ENCODE peak calls at places on chromosomes 5 and 9, in four cellular contexts. G, D, F and N are unnamed samples.

GRCh38 chr5:61177716-61178115 is 15.4 kb upstream of the SMIM15 start:
- DNase-seq in G (no peak), D (no peak), F (no peak), N (no peak)

GRCh38 chr5:39049298-39049697 is 24.9 kb downstream of the RICTOR start:
- DNase-seq in G (no peak), D (no peak), F (no peak), N (no peak)

GRCh38 chr5:80852331-80853245 is 107.6 kb upstream of the RASGRF2 start:
- DNase-seq in G (no peak), D (no peak), F (no peak), N (no peak)

GRCh38 chr5:93571111-93571977 is 9.7 kb downstream of the NR2F1-AS1 start:
- DNase-seq in G (no peak), D (no peak), F (no peak), N (no peak)

GRCh38 chr5:61796773-61797172 is 464.7 kb downstream of the ZSWIM6 start:
- DNase-seq in G (no peak), D (no peak), F (no peak), N (no peak)

GRCh38 chr5:15472116-15472515 is 27.9 kb upstream of the FBXL7 start:
- DNase-seq in G (no peak), D (no peak), F (no peak), N (no peak)

GRCh38 chr9:136438548-136438908 is 1.1 kb downstream of the INPP5E start:
- DNase-seq in G (no peak), D (no peak), F (no peak), N (peak)

GRCh38 chr5:60668715-60669304 is 31.2 kb downstream of the DEPDC1B start:
- DNase-seq in G (no peak), D (peak), F (no peak), N (peak)

GRCh38 chr9:136328622-136329041 is 1.3 kb downstream of the GPSM1 start:
- DNase-seq in G (no peak), D (no peak), F (no peak), N (peak)

GRCh38 chr9:32928912-32929311 is 72.5 kb downstream of the APTX start:
- DNase-seq in G (peak), D (no peak), F (no peak), N (no peak)

GRCh38 chr9:125075997-125076396 is 67.3 kb downstream of the SCAI start:
- DNase-seq in G (peak), D (no peak), F (no peak), N (no peak)

GRCh38 chr5:88836195-88836838 is 46.7 kb downstream of the MEF2C start:
- DNase-seq in G (peak), D (no peak), F (no peak), N (peak)

GRCh38 chr5:149550267-149550582 is 1.0 kb downstream of the CSNK1A1 start:
- DNase-seq in G (no peak), D (no peak), F (no peak), N (peak)

GRCh38 chr9:27192291-27192960 is 83.4 kb downstream of the TEK start:
- DNase-seq in G (no peak), D (no peak), F (no peak), N (peak)

GRCh38 chr5:159099049-159099760 is 511 bp downstream of the EBF1 start:
- DNase-seq in G (peak), D (peak), F (no peak), N (peak)

GRCh38 chr5:176887252-176887849 is 11.8 kb downstream of the HK3 start:
- DNase-seq in G (no peak), D (no peak), F (no peak), N (no peak)

GRCh38 chr9:128118971-128119665 is 8.4 kb downstream of the PTGES2 start:
- DNase-seq in G (no peak), D (no peak), F (no peak), N (no peak)

GRCh38 chr5:56711191-56711590 is 104.2 kb upstream of the MAP3K1 start:
- DNase-seq in G (no peak), D (no peak), F (no peak), N (peak)

GRCh38 chr9:34503406-34503805 is 19.4 kb downstream of the ENHO start:
- DNase-seq in G (no peak), D (no peak), F (no peak), N (no peak)

GRCh38 chr9:34500623-34501267 is 22.0 kb downstream of the ENHO start:
- DNase-seq in G (peak), D (peak), F (no peak), N (peak)

GRCh38 chr9:34502471-34503335 is 20.1 kb downstream of the ENHO start:
- DNase-seq in G (no peak), D (no peak), F (no peak), N (no peak)

GRCh38 chr9:34501372-34501771 is 21.4 kb downstream of the ENHO start:
- DNase-seq in G (no peak), D (no peak), F (no peak), N (no peak)

DNA sequence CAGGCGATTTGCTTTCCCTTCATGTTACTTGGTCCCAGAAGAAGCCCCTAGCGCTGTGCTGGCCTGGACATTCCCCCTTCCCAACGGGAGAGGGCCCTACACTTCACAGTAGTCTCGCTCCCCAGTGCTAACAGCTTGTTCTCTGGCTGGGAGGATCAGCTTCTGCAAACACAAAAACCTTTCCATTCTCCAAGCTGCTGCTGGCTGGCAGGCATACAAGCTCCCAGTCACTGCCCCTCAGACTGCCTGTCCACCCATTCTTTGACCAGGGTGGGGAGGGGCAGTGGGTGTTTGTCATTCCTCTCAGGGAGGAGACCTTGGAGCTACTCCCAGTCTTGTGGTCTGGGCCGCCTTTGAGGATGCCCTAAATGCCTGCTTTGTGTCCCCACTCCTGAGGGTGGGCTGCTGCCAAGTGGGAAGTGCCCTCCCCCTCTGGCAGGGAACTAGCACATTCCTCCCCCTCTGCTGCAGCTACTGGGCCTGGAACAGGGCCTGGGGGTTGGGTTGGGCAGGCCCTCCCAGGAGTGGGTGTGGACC is 20.8 kb downstream of the ENHO start:
- DNase-seq in G (no peak), D (no peak), F (no peak), N (peak)
- TF ChIP-seq ELK1 in G (no peak), D (no peak), F (no peak), N (no peak)

DNA sequence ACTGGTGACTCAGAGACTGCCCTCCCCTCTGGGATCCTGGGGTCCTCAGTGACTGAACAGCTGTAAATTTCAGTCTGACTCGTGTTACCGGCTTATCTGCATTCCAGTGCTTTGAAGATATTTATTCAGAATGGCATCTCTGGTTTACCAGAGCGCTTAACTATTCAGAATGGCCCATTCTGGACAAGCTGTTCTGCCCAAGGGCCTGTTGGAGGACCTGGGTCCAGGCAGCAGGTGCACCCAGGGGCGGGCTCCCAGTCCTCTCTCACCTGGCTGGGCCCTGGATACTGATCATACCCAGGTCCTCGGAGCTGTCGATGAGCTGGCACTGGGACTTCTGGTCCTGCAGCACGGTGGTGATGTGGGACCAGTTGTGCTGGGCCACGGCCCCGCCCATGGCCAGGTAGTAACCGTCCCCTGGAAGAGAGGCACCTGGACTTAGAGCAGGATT is 48.0 kb downstream of the SARDH start:
- DNase-seq in G (no peak), D (no peak), F (no peak), N (peak)
- TF ChIP-seq ELK1 in G (no peak), D (no peak), F (no peak), N (no peak)

GRCh38 chr9:33942471-33943083 is 106.1 kb downstream of the UBAP2 start:
- DNase-seq in G (no peak), D (peak), F (no peak), N (peak)
- TF ChIP-seq ELK1 in G (no peak), D (no peak), F (no peak), N (no peak)

GRCh38 chr5:170219615-170220014 is 13.2 kb upstream of the C5orf58 start:
- DNase-seq in G (no peak), D (no peak), F (no peak), N (peak)
- TF ChIP-seq ELK1 in G (no peak), D (no peak), F (no peak), N (no peak)

DNA sequence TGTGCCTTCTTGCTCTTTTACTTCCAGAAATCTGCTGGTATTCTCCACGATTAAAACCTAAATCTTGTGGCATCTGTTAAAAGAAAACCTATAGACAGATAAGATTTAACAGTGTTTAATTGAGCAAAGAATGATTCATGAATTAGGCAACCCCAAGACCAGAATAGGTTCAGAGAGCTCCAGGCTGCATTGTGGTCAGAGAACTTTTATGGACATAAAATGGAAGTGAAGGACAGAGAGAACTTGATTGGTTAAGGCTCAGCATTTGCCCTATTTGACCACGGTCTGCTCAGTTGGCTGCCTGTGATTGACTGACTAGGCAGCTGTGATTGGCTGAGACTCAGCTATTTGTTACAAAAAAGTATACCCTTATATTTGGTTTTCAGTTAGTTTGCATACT is 10.4 kb upstream of the SLC36A2 start:
- DNase-seq in G (no peak), D (no peak), F (no peak), N (no peak)
- TF ChIP-seq ELK1 in G (no peak), D (no peak), F (no peak), N (no peak)

DNA sequence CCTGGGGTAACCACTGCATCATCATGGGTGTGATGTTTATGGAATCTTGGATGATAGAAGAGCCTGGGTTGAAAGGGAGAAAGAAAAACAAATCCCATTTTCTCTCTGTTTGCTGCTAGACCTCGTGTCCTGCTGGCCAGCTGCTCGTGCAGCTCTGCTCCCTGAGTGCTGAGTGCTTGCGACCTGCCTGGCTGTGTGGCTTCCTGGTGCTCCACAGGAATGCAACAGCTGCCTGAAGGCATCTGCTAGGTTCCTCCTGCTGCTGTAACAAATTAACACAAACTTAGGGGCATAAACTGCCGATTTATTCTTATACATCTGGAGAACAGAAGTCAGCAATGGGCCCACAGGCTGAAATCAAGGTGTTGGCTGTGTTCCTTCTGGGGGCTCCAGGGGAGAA is 378.4 kb upstream of the DAP start:
- DNase-seq in G (no peak), D (no peak), F (no peak), N (no peak)
- TF ChIP-seq ELK1 in G (no peak), D (no peak), F (no peak), N (no peak)

GRCh38 chr9:121302786-121303185 is 34.8 kb downstream of the GSN start:
- DNase-seq in G (no peak), D (no peak), F (no peak), N (no peak)

GRCh38 chr9:121303456-121304451 is 35.8 kb downstream of the GSN start:
- DNase-seq in G (no peak), D (no peak), F (no peak), N (no peak)

GRCh38 chr9:121302341-121302740 is 34.4 kb downstream of the GSN start:
- DNase-seq in G (no peak), D (no peak), F (no peak), N (no peak)

GRCh38 chr9:121305269-121305994 is 37.5 kb downstream of the GSN start:
- DNase-seq in G (no peak), D (no peak), F (no peak), N (no peak)

DNA sequence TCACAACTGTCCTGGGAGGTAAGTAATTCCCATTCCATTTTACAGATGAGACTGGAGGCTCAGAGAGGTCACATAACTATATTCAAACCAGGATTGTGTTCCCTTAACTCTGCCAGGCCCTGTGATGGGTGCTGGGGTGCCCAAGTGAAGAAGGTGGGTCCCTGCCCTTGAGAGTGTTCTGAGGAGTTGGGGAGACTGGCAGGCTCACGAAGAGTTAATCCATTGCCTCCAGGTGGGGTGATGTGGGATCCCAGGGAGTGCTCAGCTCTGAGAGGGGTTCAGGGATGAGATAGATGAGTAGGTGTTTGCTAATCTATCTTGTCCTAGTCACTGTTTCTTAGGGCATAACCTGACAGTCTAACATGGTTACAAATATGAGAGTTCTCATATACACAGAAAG is 36.7 kb downstream of the GSN start:
- DNase-seq in G (no peak), D (no peak), F (no peak), N (no peak)
- TF ChIP-seq ELK1 in G (no peak), D (no peak), F (no peak), N (no peak)

DNA sequence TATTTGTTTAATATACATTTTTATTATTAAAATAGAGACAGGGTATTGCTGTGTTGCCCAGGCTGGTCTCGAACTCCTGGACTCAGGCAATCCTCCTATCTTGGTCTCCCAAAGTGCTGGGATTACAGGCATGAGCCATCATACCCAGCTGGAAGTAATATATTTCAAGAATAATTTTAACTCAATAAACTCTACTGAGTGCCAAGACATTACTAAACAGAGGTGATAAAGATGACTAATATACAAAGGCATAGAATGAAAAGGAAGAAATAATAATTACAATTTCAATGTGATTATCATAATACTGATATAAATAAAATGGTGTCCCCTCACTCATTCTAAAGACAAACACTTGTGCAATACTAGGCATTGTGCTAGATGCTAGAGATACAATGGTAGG is 13.9 kb downstream of the GOLPH3 start:
- DNase-seq in G (no peak), D (no peak), F (no peak), N (peak)
- TF ChIP-seq ELK1 in G (no peak), D (no peak), F (no peak), N (no peak)

DNA sequence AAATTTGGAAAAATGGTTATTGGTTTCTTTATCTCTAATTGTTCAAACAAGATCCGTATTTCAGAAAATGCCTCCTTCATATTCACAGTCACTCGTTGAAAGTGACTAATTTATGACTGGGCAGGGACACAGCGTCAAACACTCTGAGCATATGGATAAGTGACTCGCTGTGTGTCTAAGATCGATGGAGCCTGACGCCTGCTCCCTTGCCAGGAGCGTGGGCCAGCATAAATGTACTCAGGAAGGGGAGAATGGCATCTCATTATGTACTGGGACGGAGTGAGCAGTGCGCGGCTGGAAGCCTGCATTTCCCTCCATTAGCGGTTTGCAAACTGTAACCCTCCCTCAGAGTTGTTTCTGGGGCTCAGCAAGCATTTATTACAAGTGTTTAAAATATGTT is 79.8 kb upstream of the CAST start:
- DNase-seq in G (no peak), D (no peak), F (no peak), N (peak)
- TF ChIP-seq ELK1 in G (no peak), D (no peak), F (no peak), N (no peak)

GRCh38 chr5:36734422-36734821 is 128.0 kb downstream of the SLC1A3 start:
- DNase-seq in G (peak), D (no peak), F (no peak), N (peak)
- TF ChIP-seq ELK1 in G (no peak), D (no peak), F (no peak), N (no peak)